ENCODE peak calls at places on chromosomes 16 and 17, in five cellular contexts. D is AG10803, L is PC-3, N is OCI-LY7, P is gastrocnemius medialis. O is an unnamed sample.

GRCh38 chr16:55056585-55057520 is 126.2 kb downstream of the IRX5 start:
- DNase-seq in P (no peak), D (no peak), N (no peak), L (no peak), O (peak)

GRCh38 chr17:27217631-27218030 is 76.3 kb upstream of the WSB1 start:
- DNase-seq in D (no peak), L (no peak), P (no peak), N (peak), O (no peak)

GRCh38 chr17:17358060-17358751 is 55.0 kb downstream of the NT5M start:
- DNase-seq in L (no peak), D (no peak), P (no peak), N (no peak), O (no peak)

GRCh38 chr16:23432176-23433128 is 20.5 kb downstream of the COG7 start:
- DNase-seq in P (no peak), D (no peak), N (peak), L (no peak), O (peak)

GRCh38 chr16:86993426-86994110 is 323.6 kb downstream of the C16orf95 start:
- DNase-seq in L (no peak), P (no peak), D (no peak), N (no peak), O (no peak)

GRCh38 chr16:27966756-27967155 is 96.8 kb downstream of the GSG1L start:
- DNase-seq in N (no peak), D (no peak), L (no peak), P (no peak), O (no peak)

GRCh38 chr16:72241930-72242329 is 70.0 kb upstream of the PMFBP1 start:
- DNase-seq in D (peak), L (peak), N (peak), P (no peak), O (peak)

GRCh38 chr16:49592507-49593422 is 219.2 kb downstream of the C16orf78 start:
- DNase-seq in D (peak), L (peak), N (peak), P (no peak), O (no peak)

GRCh38 chr16:10122546-10122945 is 59.7 kb downstream of the GRIN2A start:
- DNase-seq in D (no peak), P (no peak), N (no peak), L (peak), O (no peak)

GRCh38 chr17:66165537-66166123 is 26.3 kb downstream of the CEP112 start:
- DNase-seq in P (no peak), L (peak), D (peak), N (peak), O (peak)

GRCh38 chr16:58000706-58001676 is at the start of gene USB1:
- DNase-seq in P (peak), L (peak), D (peak), N (peak), O (peak)

GRCh38 chr16:534089-534635 is 6.7 kb downstream of the CAPN15 start:
- DNase-seq in P (peak), N (no peak), D (no peak), L (no peak), O (no peak)

GRCh38 chr16:1422076-1422475 is 1.5 kb upstream of the UQCC4 start:
- DNase-seq in N (no peak), L (no peak), P (no peak), D (no peak), O (no peak)

GRCh38 chr16:70685938-70686375 is at the start of gene MTSS2:
- DNase-seq in P (peak), L (peak), N (no peak), D (peak), O (peak)

GRCh38 chr16:69031877-69032301 is 73.6 kb upstream of the HAS3 start:
- DNase-seq in D (no peak), P (no peak), N (no peak), L (peak), O (peak)

GRCh38 chr16:59090501-59090900 is 356.4 kb upstream of the GOT2 start:
- DNase-seq in P (no peak), N (no peak), L (no peak), D (peak), O (no peak)

GRCh38 chr16:70158261-70158939 is 15.2 kb upstream of the CLEC18C start:
- DNase-seq in P (no peak), D (no peak), L (peak), N (no peak), O (no peak)

GRCh38 chr17:39800540-39800939 is 62.8 kb downstream of the GRB7 start:
- DNase-seq in N (peak), D (no peak), L (no peak), P (no peak), O (peak)

GRCh38 chr17:58344047-58344790 is 7.8 kb downstream of the SUPT4H1 start:
- DNase-seq in D (no peak), N (peak), L (no peak), P (no peak), O (no peak)

GRCh38 chr17:62907961-62908360 is 58.1 kb upstream of the TANC2 start:
- DNase-seq in N (no peak), L (no peak), D (no peak), P (no peak), O (no peak)

GRCh38 chr17:51508048-51508447 is 247.7 kb downstream of the UTP18 start:
- DNase-seq in N (no peak), L (no peak), P (no peak), D (no peak), O (no peak)

GRCh38 chr17:35432176-35433074 is at the start of gene SLFN12:
- DNase-seq in L (no peak), D (peak), P (peak), N (no peak), O (peak)

GRCh38 chr16:85027349-85027967 is at the start of gene KIAA0513:
- DNase-seq in L (peak), N (peak), D (peak), P (peak), O (peak)

GRCh38 chr16:85029413-85029794 is 1.8 kb downstream of the KIAA0513 start:
- DNase-seq in L (peak), P (no peak), N (no peak), D (peak), O (peak)

GRCh38 chr16:85028638-85029412 is 1.2 kb downstream of the KIAA0513 start:
- DNase-seq in D (peak), N (no peak), P (peak), L (peak), O (peak)

GRCh38 chr16:85026696-85027095 is 899 bp upstream of the KIAA0513 start:
- DNase-seq in L (peak), P (no peak), N (no peak), D (no peak), O (peak)

DNA sequence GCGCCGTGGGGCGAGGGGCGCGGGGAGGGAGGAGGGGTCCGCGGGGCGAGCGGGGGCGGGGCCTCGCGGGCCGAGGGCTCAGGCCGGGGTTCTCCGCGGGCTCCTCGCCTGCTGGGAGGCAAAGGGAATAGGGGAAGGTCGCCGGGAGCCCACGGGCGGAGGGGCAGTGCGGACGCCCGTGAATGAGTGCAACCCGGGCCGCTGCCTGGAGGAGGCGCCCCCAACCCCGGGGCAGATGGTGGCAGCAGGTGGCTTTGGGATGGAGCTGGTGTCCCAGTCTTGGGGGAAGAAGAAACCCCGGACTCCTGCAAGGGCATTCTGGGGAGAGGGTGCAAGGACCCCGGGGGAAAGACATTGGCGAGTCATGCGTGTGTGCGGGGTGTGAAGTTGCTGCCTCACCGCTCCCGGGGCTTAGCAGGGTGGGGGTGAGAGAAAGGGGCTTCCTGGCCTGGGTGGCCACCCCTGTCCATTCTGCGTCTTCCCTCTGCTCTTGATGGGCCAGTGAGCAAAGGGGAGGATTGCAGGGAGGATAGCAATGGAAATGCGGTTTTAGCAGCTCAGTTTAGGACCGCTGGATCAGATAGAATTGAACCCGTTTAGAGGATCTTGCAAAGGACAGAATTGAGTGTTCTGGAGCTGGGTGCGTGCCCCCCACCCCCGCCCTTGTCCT is 508 bp downstream of the KIAA0513 start:
- DNase-seq in L (no peak), P (no peak), N (peak), D (no peak), O (no peak)
- H3K4me3 ChIP-seq in L (peak), P (peak), N (peak), D (peak), O (peak)

DNA sequence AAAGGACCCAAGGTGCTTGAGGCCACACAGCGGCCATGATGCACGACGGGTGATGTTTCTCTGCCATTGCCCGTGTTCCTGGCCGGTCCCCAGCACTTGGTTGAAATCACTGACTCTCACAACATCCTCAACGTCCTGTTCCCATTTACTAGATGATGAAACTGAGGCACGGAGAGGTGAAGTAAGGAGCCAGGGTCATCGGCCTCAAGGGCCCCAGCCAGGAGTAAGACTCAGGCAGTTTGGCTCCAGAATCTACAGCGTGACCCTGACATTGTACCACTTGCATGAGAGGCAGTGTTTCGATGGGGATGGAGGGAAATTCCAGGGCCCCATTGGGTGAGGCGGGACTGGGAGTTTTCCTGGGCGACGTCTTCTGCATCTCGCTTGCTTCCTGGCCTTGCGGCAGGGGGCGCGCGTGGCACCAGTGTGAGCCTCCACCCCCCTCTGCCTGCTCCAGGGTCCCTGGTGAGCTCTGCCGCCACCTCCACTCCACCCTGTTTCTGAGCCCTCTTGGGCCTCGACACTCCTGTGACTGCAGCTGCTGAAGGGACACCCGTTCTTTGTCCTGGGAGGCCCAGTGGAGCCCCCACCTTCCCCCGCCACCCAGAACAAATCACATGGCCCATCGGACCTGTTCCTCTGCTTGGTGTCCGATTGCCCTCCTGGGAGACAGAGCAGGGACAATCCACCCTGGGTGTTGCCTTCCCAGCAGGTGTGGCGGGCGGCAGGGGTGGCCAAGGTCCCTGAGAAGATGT is 133.0 kb upstream of the GSE1 start:
- DNase-seq in N (peak), P (no peak), D (no peak), L (no peak), O (peak)
- H3K4me3 ChIP-seq in N (no peak), P (no peak), D (no peak), L (no peak), O (no peak)

GRCh38 chr17:74923538-74924249 is 379 bp upstream of the OTOP2 start:
- DNase-seq in N (peak), P (peak), D (peak), L (peak), O (peak)

GRCh38 chr17:74922172-74922571 is 883 bp downstream of the USH1G start:
- DNase-seq in L (no peak), D (no peak), P (no peak), N (no peak), O (no peak)

GRCh38 chr17:74925242-74925641 is 1.2 kb downstream of the OTOP2 start:
- DNase-seq in N (no peak), P (no peak), L (no peak), D (no peak), O (no peak)

GRCh38 chr17:74922694-74923537 is at the start of gene USH1G:
- DNase-seq in D (no peak), L (peak), N (no peak), P (no peak), O (peak)

DNA sequence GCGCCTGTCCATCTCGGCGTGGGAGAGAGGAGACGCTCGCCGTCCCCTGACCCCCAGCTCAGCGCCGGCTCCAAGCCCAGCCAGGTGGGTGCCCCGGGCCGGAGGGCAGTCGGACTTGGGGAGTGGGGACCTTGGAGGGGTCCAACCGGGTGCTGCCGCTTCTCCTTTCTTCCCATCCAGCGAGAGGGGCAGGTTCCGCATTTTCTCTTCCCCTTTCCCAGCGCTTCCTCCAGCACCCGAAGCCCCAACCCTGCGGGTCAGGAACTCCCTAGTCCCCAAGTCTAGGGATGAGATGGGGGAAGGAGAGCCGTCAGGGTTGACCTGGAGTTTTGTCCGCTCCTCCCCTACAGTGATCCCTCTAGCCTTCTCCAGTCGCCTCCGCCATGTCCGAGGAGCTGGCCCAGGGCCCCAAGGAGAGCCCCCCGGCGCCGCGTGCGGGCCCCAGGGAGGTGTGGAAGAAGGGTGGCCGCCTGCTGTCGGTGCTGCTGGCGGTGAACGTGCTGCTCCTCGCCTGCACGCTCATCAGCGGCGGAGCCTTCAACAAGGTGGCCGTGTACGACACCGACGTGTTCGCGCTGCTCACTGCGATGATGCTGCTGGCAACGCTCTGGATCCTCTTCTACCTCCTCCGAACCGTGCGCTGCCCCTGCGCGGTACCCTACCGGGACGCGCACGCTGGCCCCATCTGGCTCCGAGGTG is at the start of gene OTOP2:
- DNase-seq in P (peak), D (no peak), N (no peak), L (no peak), O (no peak)
- H3K4me3 ChIP-seq in P (peak), D (no peak), N (no peak), L (peak), O (peak)

DNA sequence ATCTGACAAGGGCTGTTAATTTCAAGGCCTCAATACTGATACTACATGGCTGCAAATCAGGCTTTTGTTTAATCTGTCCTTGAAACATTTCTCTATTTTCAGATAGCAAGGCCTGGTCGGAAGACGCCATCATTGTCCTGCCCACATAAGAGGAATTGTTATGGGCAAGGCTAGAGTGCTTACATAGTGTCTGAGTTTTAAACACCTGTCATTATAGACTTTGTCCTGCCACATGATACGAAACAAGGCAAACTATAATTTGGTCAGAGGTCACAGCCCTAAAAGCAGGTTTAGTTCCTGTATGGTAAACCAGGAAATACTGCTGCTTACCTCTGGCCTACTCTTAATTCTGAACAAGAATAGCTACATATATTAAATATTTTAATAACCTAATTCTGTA is 104.4 kb downstream of the SSH2 start:
- DNase-seq in D (no peak), P (no peak), N (no peak), L (no peak), O (no peak)
- H3K4me3 ChIP-seq in D (no peak), P (no peak), N (no peak), L (no peak), O (no peak)

DNA sequence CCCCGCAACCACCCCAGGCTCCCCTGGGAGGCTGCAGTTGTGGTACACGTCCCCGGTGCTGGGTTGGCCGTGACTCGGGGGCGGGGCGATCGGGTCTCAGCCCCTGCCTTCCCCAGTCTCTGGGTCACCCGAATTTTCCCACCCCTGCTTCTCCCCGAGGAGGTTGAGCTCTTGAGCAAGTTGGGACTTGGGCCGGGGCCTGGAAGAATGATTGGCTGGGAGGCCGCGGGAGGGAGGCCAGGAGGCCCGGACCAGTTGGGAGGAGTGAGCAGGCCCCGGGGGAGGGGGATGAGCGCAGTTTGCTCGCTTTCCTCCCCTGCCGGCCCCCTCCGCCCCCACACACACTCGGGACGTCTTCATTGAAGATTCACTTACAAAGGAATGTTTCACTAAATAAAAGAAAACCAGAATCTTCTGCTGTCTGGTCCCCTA is 4.5 kb upstream of the HEXIM1 start:
- DNase-seq in P (peak), D (peak), L (no peak), N (no peak), O (peak)
- H3K4me3 ChIP-seq in P (peak), D (peak), L (peak), N (no peak), O (peak)

GRCh38 chr17:76866774-76867577 is 1.2 kb upstream of the MGAT5B start:
- DNase-seq in L (peak), P (no peak), N (no peak), D (peak), O (peak)
- H3K4me3 ChIP-seq in L (peak), P (no peak), N (no peak), D (no peak), O (no peak)

GRCh38 chr17:68695659-68696058 is 94.5 kb upstream of the FAM20A start:
- DNase-seq in P (no peak), L (no peak), N (no peak), D (no peak), O (no peak)
- H3K4me3 ChIP-seq in P (no peak), L (no peak), N (no peak), D (no peak), O (no peak)

O was measured in epithelial cell of esophagus.